ENCODE peak calls at places on chromosomes 4 and X, in ten cellular contexts. V, K, C, Z, E, S, L, O, D and H are unnamed samples.
A peak's percentile ranks its signal among the peaks of the same experiment; 100 is the strongest.

GRCh38 chrX:108735680-108736508 is 469 bp downstream of the IRS4 start:
- DNase-seq in K (no peak), V (no peak), D (no peak), Z (peak; percentile 41), O (no peak), C (no peak), E (no peak), L (no peak), S (peak; percentile 2), H (no peak)

GRCh38 chr4:171281359-171281758 is 531.8 kb upstream of the GALNTL6 start:
- DNase-seq in D (no peak), V (no peak), L (no peak), K (no peak), O (no peak), C (no peak), S (no peak), Z (no peak), E (no peak), H (no peak)

GRCh38 chr4:24604558-24605214 is 20.3 kb upstream of the DHX15 start:
- DNase-seq in Z (no peak), C (no peak), K (peak; percentile 12), L (no peak), O (no peak), E (no peak), D (no peak), V (no peak), S (no peak), H (no peak)

GRCh38 chrX:77969538-77969937 is at the start of gene PGAM4:
- DNase-seq in C (no peak), D (no peak), E (no peak), V (no peak), K (no peak), Z (no peak), O (no peak), L (no peak), S (no peak), H (no peak)

GRCh38 chr4:24262084-24262483 is 322.3 kb downstream of the DHX15 start:
- DNase-seq in E (no peak), D (no peak), O (no peak), K (no peak), Z (no peak), S (no peak), C (no peak), V (no peak), L (no peak), H (no peak)

GRCh38 chrX:54786972-54787371 is 11.1 kb downstream of the ITIH6 start:
- DNase-seq in V (peak; percentile 14), O (no peak), D (peak; percentile 16), S (no peak), L (no peak), C (peak; percentile 34), E (peak; percentile 2), K (no peak), Z (no peak), H (peak; percentile 32)

GRCh38 chr4:152634110-152634760 is 45.6 kb downstream of the TMEM154 start:
- DNase-seq in K (no peak), C (no peak), V (peak; percentile 47), L (no peak), Z (peak; percentile 14), E (no peak), D (no peak), O (no peak), S (no peak), H (no peak)

GRCh38 chr4:103052145-103052544 is 24.4 kb downstream of the SLC9B2 start:
- DNase-seq in Z (no peak), V (no peak), K (no peak), E (no peak), O (no peak), L (no peak), C (no peak), D (no peak), S (no peak), H (no peak)

GRCh38 chr4:21013501-21013900 is 313.2 kb downstream of the PACRGL start:
- DNase-seq in L (no peak), V (no peak), Z (no peak), O (no peak), E (no peak), D (no peak), C (no peak), S (no peak), K (peak; percentile 79), H (no peak)

GRCh38 chr4:91734682-91735081 is 569.1 kb upstream of the GRID2 start:
- DNase-seq in V (no peak), C (no peak), S (no peak), D (no peak), K (peak; percentile 7), L (no peak), O (no peak), Z (no peak), E (no peak), H (no peak)

GRCh38 chrX:8846271-8846670 is 45.1 kb upstream of the FAM9A start:
- DNase-seq in C (no peak), L (no peak), K (no peak), E (no peak), D (no peak), V (no peak), S (peak; percentile 56), O (no peak), Z (no peak), H (no peak)